ENCODE peak calls at places on chromosomes 4 and X, in five cellular contexts. I, F, T, P and W are unnamed samples. For H3K4me1, the result is how much of the 10 kb centered on the place peaks cover.

GRCh38 chr4:186170966-186171365 is 20.4 kb upstream of the CYP4V2 start:
- DNase-seq in I (no peak), F (no peak), T (no peak), P (no peak), W (no peak)

GRCh38 chr4:81314196-81314896 is 99.3 kb upstream of the PRKG2 start:
- DNase-seq in I (no peak), F (no peak), T (peak), P (no peak), W (peak)

GRCh38 chrX:17078031-17078730 is 131.7 kb downstream of the REPS2 start:
- DNase-seq in I (no peak), F (no peak), T (peak), P (no peak), W (no peak)

GRCh38 chr4:164614999-164615398 is 138.9 kb upstream of the SMIM31 start:
- DNase-seq in I (no peak), F (no peak), T (no peak), P (no peak), W (no peak)

GRCh38 chr4:153072661-153073060 is 131.6 kb upstream of the TRIM2 start:
- DNase-seq in I (no peak), F (no peak), T (no peak), P (no peak), W (no peak)

GRCh38 chr4:119103263-119103662 is 32.4 kb upstream of the MYOZ2 start:
- DNase-seq in I (no peak), F (peak), T (peak), P (no peak), W (no peak)

GRCh38 chr4:169042608-169043007 is 32.6 kb upstream of the CBR4 start:
- DNase-seq in I (no peak), F (no peak), T (no peak), P (no peak), W (no peak)

GRCh38 chr4:154527308-154527707 is 22.9 kb downstream of the PLRG1 start:
- DNase-seq in I (no peak), F (no peak), T (no peak), P (no peak), W (no peak)

GRCh38 chr4:121696140-121696640 is 590 bp downstream of the ANXA5 start:
- DNase-seq in I (peak), F (no peak), T (peak), P (peak), W (peak)

GRCh38 chr4:77176606-77177005 is 19.6 kb downstream of the CCNG2 start:
- DNase-seq in I (no peak), F (no peak), T (no peak), P (no peak), W (no peak)

GRCh38 chrX:115892787-115893671 is 277.5 kb upstream of the AGTR2 start:
- DNase-seq in I (peak), F (no peak), T (peak), P (no peak), W (peak)

GRCh38 chr4:156729416-156729815 is 242.2 kb downstream of the PDGFC start:
- DNase-seq in I (no peak), F (no peak), T (no peak), P (no peak), W (no peak)

GRCh38 chr4:186948361-186949291 is 225.0 kb upstream of the FAT1 start:
- DNase-seq in I (no peak), F (peak), T (peak), P (no peak), W (no peak)

GRCh38 chr4:33467291-33467690 is 2747.1 kb downstream of the PCDH7 start:
- DNase-seq in I (no peak), F (no peak), T (no peak), P (no peak), W (no peak)

GRCh38 chrX:25084446-25084845 is 68.7 kb upstream of the ARX start:
- DNase-seq in I (no peak), F (no peak), T (no peak), P (no peak), W (no peak)

GRCh38 chrX:70479970-70480659 is 35.5 kb downstream of the DLG3 start:
- DNase-seq in I (no peak), F (no peak), T (no peak), P (no peak), W (no peak)
- H3K4me1 ChIP-seq in I (under half), F (under half), T (under half), P (under half), W (under half)

DNA sequence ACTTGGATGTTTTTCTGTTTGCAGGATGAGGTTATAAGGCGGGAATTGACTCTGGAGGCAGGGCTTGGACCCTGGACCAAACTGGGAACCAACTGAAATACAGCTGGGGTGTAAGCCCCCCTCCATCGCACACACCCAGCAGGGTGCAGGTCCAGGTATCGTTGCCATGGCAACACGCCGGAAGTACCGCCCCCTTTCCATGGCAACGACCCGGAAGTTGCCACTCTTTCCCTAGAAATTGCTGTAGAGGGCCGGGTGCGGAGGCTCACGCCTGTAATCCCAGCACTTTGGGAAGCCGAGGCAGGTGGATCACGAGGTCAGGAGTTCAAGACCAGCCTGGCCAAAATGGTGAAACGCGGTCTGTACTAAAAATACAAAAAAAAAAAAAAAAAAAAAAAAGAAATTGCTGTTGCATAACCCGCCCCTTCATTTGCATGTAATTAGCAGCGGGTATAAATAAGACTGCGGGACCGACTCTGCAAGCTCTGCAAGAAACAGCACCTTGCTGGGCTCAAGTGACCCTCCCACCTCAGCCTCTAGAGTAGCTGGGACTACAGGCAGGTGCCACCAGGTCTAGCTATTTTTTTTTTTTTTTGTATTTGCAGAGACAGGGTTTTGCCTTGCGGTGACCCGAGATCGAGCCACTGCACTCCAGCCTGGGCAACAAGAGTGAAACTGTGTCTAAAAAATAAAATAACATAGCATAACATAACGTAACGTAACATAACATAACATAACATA is 139.6 kb downstream of the CRLF2 start:
- DNase-seq in I (peak), F (no peak), T (no peak), P (peak), W (no peak)
- H3K4me3 ChIP-seq in I (no peak), F (no peak), T (no peak), P (no peak), W (no peak)

GRCh38 chrX:19017271-19017670 is 33.4 kb upstream of the PHKA2 start:
- DNase-seq in I (no peak), F (peak), T (peak), P (no peak), W (no peak)
- TF ChIP-seq CTCF in I (no peak), F (peak), T (peak), P (peak), W (peak)

DNA sequence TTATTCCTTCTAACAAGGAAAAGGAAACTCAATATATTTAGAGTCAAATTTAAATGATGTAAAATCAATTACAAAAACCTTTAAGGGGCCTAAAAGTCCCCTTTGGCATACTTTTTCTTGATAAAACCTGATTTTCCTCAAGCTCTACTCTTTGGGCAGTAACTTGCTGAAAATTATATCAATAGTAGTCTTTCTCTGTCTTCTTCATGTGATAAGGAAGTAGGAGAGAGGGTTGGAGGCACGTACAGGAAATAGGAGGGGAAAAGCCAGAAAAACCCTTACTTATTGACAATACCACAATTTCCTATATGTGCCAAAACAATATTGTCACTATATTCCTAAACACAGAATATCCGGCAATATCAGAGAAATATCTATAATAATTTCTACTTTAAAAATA is 9.6 kb downstream of the RHOH start:
- DNase-seq in I (no peak), F (no peak), T (no peak), P (no peak), W (no peak)
- H3K4me1 ChIP-seq in I (under half), F (under half), T (under half), P (under half), W (under half)

GRCh38 chr4:6747690-6748068 is 31.7 kb downstream of the BLOC1S4 start:
- DNase-seq in I (no peak), F (no peak), T (no peak), P (no peak), W (no peak)

GRCh38 chr4:6750302-6751221 is 32.0 kb upstream of the KIAA0232 start:
- DNase-seq in I (peak), F (no peak), T (no peak), P (no peak), W (peak)

GRCh38 chr4:6751611-6752485 is 30.7 kb upstream of the KIAA0232 start:
- DNase-seq in I (no peak), F (no peak), T (peak), P (no peak), W (peak)

GRCh38 chr4:6748286-6748685 is 32.3 kb downstream of the BLOC1S4 start:
- DNase-seq in I (no peak), F (no peak), T (no peak), P (no peak), W (peak)

GRCh38 chr4:6749340-6750171 is 33.0 kb upstream of the KIAA0232 start:
- DNase-seq in I (peak), F (peak), T (peak), P (peak), W (peak)
- H3K4me3 ChIP-seq in I (peak), F (no peak), T (no peak), P (no peak), W (peak)